ENCODE peak calls at places on chromosomes 7 and 10, in nine cellular contexts. X is adrenal gland; W is CD4-positive, alpha-beta T cell; C is psoas muscle; U is ovary; R is H9; H is MM.1S; S is pancreas; V is mesenchymal stem cell. I is an unnamed sample. For H3K27me3, the result is how much of the 10 kb centered on the place peaks cover.

GRCh38 chr10:118799779-118800178 is 45.0 kb upstream of the CACUL1 start:
- DNase-seq in X (peak), W (no peak), C (no peak), U (no peak), R (no peak), H (no peak), S (no peak), V (peak), I (no peak)

GRCh38 chr7:50941525-50941924 is 158.8 kb upstream of the GRB10 start:
- DNase-seq in X (no peak), W (no peak), C (no peak), U (no peak), R (no peak), H (no peak), S (no peak), V (no peak), I (no peak)

GRCh38 chr10:6694447-6695155 is 114.5 kb upstream of the PRKCQ start:
- DNase-seq in X (no peak), W (no peak), C (no peak), U (no peak), R (no peak), H (no peak), S (no peak), V (peak), I (no peak)

GRCh38 chr10:37860494-37861190 is 3.2 kb upstream of the ZNF248 start:
- DNase-seq in X (no peak), W (no peak), C (no peak), U (no peak), R (no peak), H (peak), S (no peak), V (peak), I (no peak)

GRCh38 chr7:137873524-137873923 is 26.8 kb upstream of the DGKI start:
- DNase-seq in X (no peak), W (no peak), C (no peak), U (no peak), R (no peak), H (no peak), S (no peak), V (peak), I (no peak)

GRCh38 chr7:135719688-135720087 is 8.3 kb downstream of the SLC13A4 start:
- DNase-seq in X (no peak), W (no peak), C (no peak), U (no peak), R (no peak), H (no peak), S (no peak), V (no peak), I (no peak)

GRCh38 chr10:78757542-78757941 is 311.2 kb upstream of the ZMIZ1 start:
- DNase-seq in X (no peak), W (no peak), C (no peak), U (no peak), R (no peak), H (no peak), S (no peak), V (peak), I (no peak)

GRCh38 chr10:37713642-37714041 is 143.8 kb downstream of the ZNF248 start:
- DNase-seq in X (no peak), W (no peak), C (no peak), U (no peak), R (no peak), H (no peak), S (no peak), V (no peak), I (no peak)

GRCh38 chr7:100148559-100149328 is at the start of gene LAMTOR4:
- DNase-seq in X (peak), W (peak), C (peak), U (peak), R (peak), H (peak), S (peak), V (peak), I (peak)

GRCh38 chr7:141356096-141356495 is 195.1 kb upstream of the AGK start:
- DNase-seq in X (no peak), W (no peak), C (no peak), U (no peak), R (no peak), H (no peak), S (no peak), V (peak), I (no peak)

GRCh38 chr7:39461263-39461662 is 104.9 kb upstream of the YAE1 start:
- DNase-seq in X (no peak), W (no peak), C (no peak), U (no peak), R (no peak), H (no peak), S (no peak), V (peak), I (no peak)

GRCh38 chr7:39458346-39458745 is 107.9 kb upstream of the YAE1 start:
- DNase-seq in X (no peak), W (no peak), C (no peak), U (no peak), R (no peak), H (no peak), S (no peak), V (no peak), I (no peak)

GRCh38 chr7:39463252-39463651 is 103.0 kb upstream of the YAE1 start:
- DNase-seq in X (no peak), W (no peak), C (no peak), U (no peak), R (no peak), H (no peak), S (no peak), V (no peak), I (no peak)

GRCh38 chr7:39459606-39460090 is 106.6 kb upstream of the YAE1 start:
- DNase-seq in X (no peak), W (no peak), C (no peak), U (no peak), R (no peak), H (no peak), S (no peak), V (no peak), I (no peak)

GRCh38 chr7:39460486-39460885 is 105.7 kb upstream of the YAE1 start:
- DNase-seq in X (no peak), W (no peak), C (no peak), U (no peak), R (no peak), H (no peak), S (no peak), V (no peak), I (no peak)
- H3K27me3 ChIP-seq in X (under half), W (under half), C (under half), U (under half), R (under half), H (under half), S (under half), V (under half), I (under half)

DNA sequence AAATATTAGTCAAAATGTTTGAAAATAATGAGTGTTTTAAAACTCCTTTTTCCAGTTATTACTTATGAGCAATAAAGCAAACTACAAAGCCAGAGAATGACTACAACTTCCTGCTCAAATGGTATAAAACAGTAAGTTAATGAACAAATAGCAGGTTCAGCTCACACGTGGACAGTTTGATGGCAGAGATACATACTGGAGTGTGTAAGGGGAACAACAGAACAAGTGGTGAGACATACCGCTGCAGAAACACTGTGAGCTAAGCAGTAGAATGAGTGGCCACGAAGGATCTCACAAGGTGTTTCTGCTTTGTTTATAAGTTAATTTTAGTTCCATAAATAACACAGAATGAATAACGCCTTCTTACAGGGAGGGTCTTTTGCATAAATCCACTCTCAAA is 3.0 kb upstream of the MKX start:
- DNase-seq in X (no peak), W (no peak), C (no peak), U (no peak), R (no peak), H (no peak), S (no peak), V (no peak), I (no peak)
- H3K27me3 ChIP-seq in X (half or more), W (half or more), C (under half), U (under half), R (under half), H (under half), S (under half), V (under half), I (under half)

DNA sequence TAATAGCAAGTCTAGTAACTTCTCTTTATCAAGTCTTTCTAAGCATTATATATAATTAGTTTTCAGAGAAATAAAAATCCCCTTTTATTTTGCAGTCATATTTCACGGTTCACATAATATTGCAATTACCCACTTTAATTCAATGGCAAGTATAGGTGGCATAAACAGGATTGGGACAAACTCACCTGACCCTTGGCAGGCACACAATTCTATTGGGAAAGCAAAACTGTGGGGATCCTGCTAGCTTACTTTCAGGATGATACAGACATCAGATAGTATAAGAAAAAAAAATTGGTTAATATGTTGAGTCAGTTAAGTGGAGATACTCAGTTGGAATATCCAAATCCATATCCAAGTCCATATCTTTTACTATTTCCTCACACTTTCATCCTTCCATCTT is 294.8 kb downstream of the SNX13 start:
- DNase-seq in X (no peak), W (no peak), C (no peak), U (no peak), R (no peak), H (no peak), S (no peak), V (no peak), I (no peak)
- H3K27me3 ChIP-seq in X (under half), W (under half), C (under half), U (under half), R (under half), H (under half), S (under half), V (under half), I (under half)

GRCh38 chr7:30683306-30683705 is 1.1 kb upstream of the CRHR2 start:
- DNase-seq in X (no peak), W (no peak), C (no peak), U (no peak), R (no peak), H (no peak), S (no peak), V (no peak), I (no peak)

GRCh38 chr7:30681262-30682130 is 760 bp downstream of the CRHR2 start:
- DNase-seq in X (no peak), W (no peak), C (no peak), U (peak), R (peak), H (no peak), S (no peak), V (no peak), I (no peak)

GRCh38 chr7:30683839-30684238 is 1.6 kb upstream of the CRHR2 start:
- DNase-seq in X (no peak), W (no peak), C (peak), U (no peak), R (no peak), H (no peak), S (no peak), V (no peak), I (no peak)

GRCh38 chr7:30684351-30684750 is 2.1 kb upstream of the CRHR2 start:
- DNase-seq in X (no peak), W (no peak), C (no peak), U (no peak), R (no peak), H (no peak), S (no peak), V (no peak), I (no peak)

DNA sequence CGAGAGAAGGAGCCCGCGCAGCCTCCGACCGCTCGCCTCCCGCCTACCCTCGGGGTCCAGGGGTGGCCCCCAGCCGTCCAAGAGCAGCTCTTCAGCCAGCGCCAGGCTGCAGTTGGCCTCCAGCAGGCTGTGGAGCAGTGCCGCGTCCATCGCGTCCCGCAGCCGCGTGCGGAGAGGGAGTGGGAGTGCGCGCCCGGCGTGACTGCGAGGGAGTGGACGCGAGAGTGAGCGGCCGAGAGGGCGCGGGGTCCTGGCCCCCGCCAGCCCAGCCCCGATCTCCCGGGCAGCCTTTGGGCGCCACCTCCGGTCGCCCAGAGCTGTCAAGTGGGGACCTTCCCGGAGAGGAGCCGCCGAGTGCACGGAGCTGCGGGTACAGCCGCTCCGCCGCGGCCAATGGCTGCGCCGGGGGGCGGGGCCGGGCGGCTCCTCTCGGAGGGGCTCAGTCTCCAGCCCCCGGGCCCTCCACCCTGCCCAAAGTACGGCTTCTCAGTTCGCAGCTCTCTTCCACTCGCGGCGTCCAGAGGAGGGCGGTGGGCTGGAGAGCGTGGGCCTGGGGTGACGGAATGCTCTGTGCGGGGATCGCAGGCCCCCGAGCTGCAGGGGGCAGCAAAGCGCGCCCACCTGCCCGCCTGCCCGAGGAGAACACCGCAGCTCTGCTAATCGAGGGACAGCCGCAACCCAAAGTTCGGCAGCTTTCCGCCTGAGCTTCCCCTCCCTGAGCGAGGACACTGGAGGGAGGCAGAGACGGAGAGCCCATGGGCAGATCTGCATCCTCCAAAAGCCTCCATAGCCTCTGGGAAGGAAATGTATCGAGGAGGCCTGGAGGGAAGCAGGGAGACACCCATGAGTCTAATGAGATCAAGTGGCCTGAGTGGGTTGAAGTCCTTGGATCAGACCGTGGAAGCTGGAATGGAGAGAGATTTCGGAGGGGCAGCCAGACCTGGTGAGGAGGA is at the start of gene CRHR2:
- DNase-seq in X (no peak), W (peak), C (no peak), U (peak), R (peak), H (no peak), S (no peak), V (no peak), I (no peak)
- H3K27me3 ChIP-seq in X (under half), W (half or more), C (under half), U (under half), R (under half), H (under half), S (under half), V (half or more), I (under half)

GRCh38 chr7:114084381-114085312 is 165.8 kb upstream of the PPP1R3A start:
- DNase-seq in X (peak), W (no peak), C (peak), U (peak), R (peak), H (peak), S (peak), V (peak), I (peak)

GRCh38 chr7:114082567-114082933 is 163.7 kb upstream of the PPP1R3A start:
- DNase-seq in X (no peak), W (no peak), C (no peak), U (no peak), R (no peak), H (no peak), S (no peak), V (no peak), I (no peak)

GRCh38 chr7:114083714-114084113 is 164.9 kb upstream of the PPP1R3A start:
- DNase-seq in X (no peak), W (no peak), C (no peak), U (no peak), R (no peak), H (no peak), S (no peak), V (peak), I (no peak)

GRCh38 chr7:114081606-114082425 is 163.0 kb upstream of the PPP1R3A start:
- DNase-seq in X (no peak), W (no peak), C (no peak), U (no peak), R (no peak), H (peak), S (peak), V (peak), I (no peak)

DNA sequence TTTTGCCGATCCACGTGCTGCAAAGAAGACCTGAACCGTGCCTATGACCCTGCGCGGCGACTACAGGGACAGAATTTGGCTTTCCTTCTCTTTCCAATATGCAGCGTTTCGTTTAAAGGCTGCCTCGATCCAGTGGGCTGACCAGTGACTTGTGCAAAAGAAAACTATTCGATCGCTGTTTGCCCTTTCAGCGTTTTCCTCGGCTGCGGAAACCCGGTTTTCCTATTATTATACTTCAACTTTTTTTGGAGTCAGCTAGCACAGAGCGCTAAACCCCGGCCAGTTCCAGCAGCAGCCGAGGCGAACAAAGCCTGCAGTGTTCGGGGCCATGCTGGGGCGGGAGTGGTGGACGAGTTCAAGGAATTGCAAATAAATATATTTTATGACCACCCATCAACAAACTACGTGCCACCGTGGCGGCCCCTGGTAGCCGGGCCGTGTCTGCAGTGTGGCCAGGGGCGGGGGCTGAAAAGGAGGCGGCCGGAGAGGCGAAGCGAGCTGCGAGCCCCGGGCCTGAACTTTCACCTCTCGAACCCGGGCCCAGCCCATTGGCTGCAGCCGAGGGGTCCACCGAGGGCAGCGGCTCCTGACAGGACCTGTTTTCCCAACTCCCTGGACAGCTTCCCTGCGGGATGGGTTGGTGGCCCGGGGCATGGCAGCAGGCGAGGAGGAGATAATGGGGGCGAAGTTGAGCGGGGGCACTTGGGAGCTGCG is 164.3 kb upstream of the PPP1R3A start:
- DNase-seq in X (no peak), W (no peak), C (peak), U (peak), R (peak), H (no peak), S (peak), V (peak), I (peak)
- H3K27me3 ChIP-seq in X (under half), W (half or more), C (under half), U (under half), R (under half), H (under half), S (under half), V (under half), I (under half)

GRCh38 chr7:43196379-43196778 is 83.9 kb downstream of the HECW1 start:
- DNase-seq in X (no peak), W (no peak), C (no peak), U (no peak), R (no peak), H (no peak), S (no peak), V (no peak), I (no peak)

GRCh38 chr7:43195768-43196167 is 83.3 kb downstream of the HECW1 start:
- DNase-seq in X (no peak), W (no peak), C (no peak), U (no peak), R (no peak), H (no peak), S (no peak), V (no peak), I (no peak)

GRCh38 chr7:43193061-43193460 is 80.6 kb downstream of the HECW1 start:
- DNase-seq in X (no peak), W (no peak), C (no peak), U (no peak), R (no peak), H (no peak), S (no peak), V (no peak), I (no peak)

GRCh38 chr7:43195256-43195655 is 82.8 kb downstream of the HECW1 start:
- DNase-seq in X (no peak), W (no peak), C (no peak), U (no peak), R (no peak), H (no peak), S (no peak), V (no peak), I (no peak)

GRCh38 chr7:43193905-43194304 is 81.5 kb downstream of the HECW1 start:
- DNase-seq in X (no peak), W (no peak), C (no peak), U (no peak), R (peak), H (no peak), S (no peak), V (no peak), I (no peak)
- H3K27me3 ChIP-seq in X (under half), W (under half), C (under half), U (under half), R (under half), H (under half), S (under half), V (under half), I (under half)

I was measured in Peyer's patch.